ENCODE peak calls at places on chromosomes 6 and 20, in five cellular contexts. Q is ascending aorta, Z is fibroblast of lung, D is GM23248, B is lower lobe of right lung. E is an unnamed sample.

GRCh38 chr20:53040678-53041674 is 68.8 kb downstream of the TSHZ2 start:
- DNase-seq in Q (peak; percentile 69), B (no peak), Z (peak; percentile 10), D (peak; percentile 69), E (peak; percentile 47)

GRCh38 chr6:12749531-12750379 is 33.2 kb downstream of the PHACTR1 start:
- DNase-seq in Z (no peak), D (peak; percentile 10), Q (no peak), B (no peak), E (no peak)

GRCh38 chr20:33131949-33132822 is 35.8 kb upstream of the BPIFA2 start:
- DNase-seq in B (no peak), Q (no peak), D (no peak), Z (no peak), E (no peak)

GRCh38 chr6:54981647-54982046 is 135.1 kb downstream of the FAM83B start:
- DNase-seq in D (peak; percentile 14), Q (no peak), B (no peak), Z (peak; percentile 65), E (peak; percentile 45)

GRCh38 chr6:143362192-143362558 is 88.3 kb downstream of the ADAT2 start:
- DNase-seq in D (no peak), Z (no peak), B (no peak), Q (no peak), E (no peak)

GRCh38 chr6:3324262-3324942 is 65.7 kb downstream of the PSMG4 start:
- DNase-seq in B (no peak), Z (peak; percentile 83), D (peak; percentile 96), Q (no peak), E (peak; percentile 77)

GRCh38 chr6:111841822-111842221 is 31.4 kb downstream of the FYN start:
- DNase-seq in Z (peak; percentile 65), B (no peak), Q (no peak), D (no peak), E (peak; percentile 32)

GRCh38 chr6:45704056-45704790 is 311.4 kb downstream of the CLIC5 start:
- DNase-seq in Q (no peak), D (peak; percentile 40), Z (no peak), B (no peak), E (no peak)

GRCh38 chr6:110495949-110496348 is 19.5 kb upstream of the SLC22A16 start:
- DNase-seq in Q (no peak), D (no peak), B (no peak), Z (no peak), E (no peak)

GRCh38 chr6:157996918-157997702 is 15.4 kb downstream of the SYNJ2 start:
- DNase-seq in B (no peak), D (no peak), Q (no peak), Z (no peak), E (no peak)

GRCh38 chr20:61922411-61922810 is 143.3 kb downstream of the TAF4 start:
- DNase-seq in B (peak; percentile 20), D (no peak), Z (no peak), Q (no peak), E (no peak)

GRCh38 chr6:100353276-100354015 is 111.3 kb downstream of the SIM1 start:
- DNase-seq in D (peak; percentile 66), Q (no peak), Z (no peak), B (no peak), E (peak; percentile 88)

GRCh38 chr6:84872996-84873395 is 108.6 kb upstream of the TBX18 start:
- DNase-seq in Z (no peak), D (peak; percentile 8), Q (no peak), B (no peak), E (no peak)

GRCh38 chr20:47020231-47020630 is 125.6 kb downstream of the EYA2 start:
- DNase-seq in B (no peak), Z (peak; percentile 74), D (no peak), Q (no peak), E (no peak)

GRCh38 chr6:31781244-31782125 is 4.4 kb upstream of the VWA7 start:
- DNase-seq in B (no peak), Q (no peak), Z (no peak), D (no peak), E (no peak)

GRCh38 chr6:100382031-100382430 is 82.7 kb downstream of the SIM1 start:
- DNase-seq in Z (no peak), B (no peak), Q (no peak), D (peak; percentile 56), E (no peak)

GRCh38 chr6:26240157-26240980 is 124.6 kb upstream of the BTN3A2 start:
- DNase-seq in D (peak; percentile 73), Q (no peak), Z (peak; percentile 98), B (peak; percentile 66), E (no peak)

GRCh38 chr6:155419161-155419560 is 36.5 kb downstream of the NOX3 start:
- DNase-seq in Q (no peak), B (no peak), Z (no peak), D (peak; percentile 86), E (no peak)

GRCh38 chr20:14521436-14521835 is 184.0 kb upstream of the FLRT3 start:
- DNase-seq in Q (no peak), Z (peak; percentile 9), D (peak; percentile 74), B (no peak), E (no peak)

GRCh38 chr20:57087102-57087501 is 179.3 kb downstream of the BMP7 start:
- DNase-seq in D (no peak), Q (no peak), Z (no peak), B (no peak), E (no peak)

DNA sequence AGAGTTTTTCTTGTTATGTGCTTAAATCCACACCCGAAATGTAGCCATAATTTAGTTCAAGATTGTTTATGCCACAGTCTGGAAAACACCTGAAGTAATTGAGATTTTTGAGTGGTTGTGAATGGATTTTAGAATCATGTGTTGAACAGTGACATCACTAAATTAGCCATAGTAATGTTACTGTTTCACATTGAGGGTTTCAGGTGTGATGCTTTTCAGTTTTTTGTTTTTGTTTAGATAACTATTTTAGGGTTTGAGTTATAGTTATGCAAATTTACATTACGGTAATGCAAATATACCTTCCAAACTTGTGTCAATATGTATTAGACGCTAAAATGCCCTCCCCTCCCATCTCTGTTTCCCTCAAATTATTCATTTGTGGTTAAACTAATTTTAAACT is 22.9 kb downstream of the QKI start:
- DNase-seq in Z (no peak), Q (no peak), B (no peak), D (no peak), E (no peak)
- H3K9me3 ChIP-seq in Z (no peaks in the 10 kb centered on the region), Q (no peaks in the 10 kb centered on the region), B (no peaks in the 10 kb centered on the region), D (no peaks in the 10 kb centered on the region), E (no peaks in the 10 kb centered on the region)

DNA sequence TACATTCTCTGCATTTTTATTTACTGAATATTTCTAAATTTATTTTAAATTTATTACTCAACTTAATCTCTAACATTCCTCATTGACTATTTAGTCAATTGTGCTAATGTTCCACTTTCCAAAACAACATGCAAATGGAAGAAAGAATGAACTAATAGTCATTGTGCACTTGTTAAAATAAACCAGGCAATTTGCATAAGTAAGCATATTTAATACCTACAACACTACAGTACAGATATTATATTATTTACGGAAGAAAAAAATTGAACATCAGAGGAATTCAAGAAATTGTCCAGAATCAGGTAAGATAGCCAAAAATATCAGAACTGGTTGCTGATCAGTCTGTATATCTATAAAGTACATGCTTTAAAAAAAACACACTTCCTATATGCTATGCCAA is 320.5 kb downstream of the CENPW start:
- DNase-seq in B (no peak), D (no peak), Z (no peak), Q (no peak), E (no peak)
- H3K9me3 ChIP-seq in B (no peaks in the 10 kb centered on the region), D (no peaks in the 10 kb centered on the region), Z (no peaks in the 10 kb centered on the region), Q (no peaks in the 10 kb centered on the region), E (no peaks in the 10 kb centered on the region)

GRCh38 chr6:169921227-169921626 is 169.8 kb downstream of the ERMARD start:
- DNase-seq in Z (no peak), B (no peak), D (no peak), Q (no peak), E (no peak)
- H3K9me3 ChIP-seq in Z (peaks cover 10% of the 10 kb centered on the region), B (no peaks in the 10 kb centered on the region), D (no peaks in the 10 kb centered on the region), Q (no peaks in the 10 kb centered on the region), E (no peaks in the 10 kb centered on the region)

DNA sequence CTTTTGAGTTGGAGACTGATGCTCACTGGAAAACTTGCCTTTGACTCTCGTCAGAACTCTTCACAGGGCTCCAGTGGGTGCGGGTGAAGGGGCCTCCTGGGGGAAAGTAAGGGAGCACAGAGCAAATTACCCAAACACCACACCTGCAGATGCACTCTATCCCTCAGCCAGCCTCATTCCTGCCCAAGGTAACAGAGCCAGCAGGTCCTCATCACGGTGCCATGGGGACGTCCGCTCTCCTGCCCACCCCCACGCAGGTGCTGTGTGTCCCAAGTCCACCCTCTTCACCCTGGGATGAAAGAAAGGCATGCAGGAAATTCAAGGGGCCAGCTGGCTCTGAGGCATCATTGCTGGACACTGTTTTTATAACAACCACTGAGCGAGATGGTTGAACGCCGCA is 269.0 kb downstream of the SMOC2 start:
- DNase-seq in B (no peak), D (no peak), Q (no peak), Z (no peak), E (no peak)
- H3K9me3 ChIP-seq in B (no peaks in the 10 kb centered on the region), D (no peaks in the 10 kb centered on the region), Q (no peaks in the 10 kb centered on the region), Z (no peaks in the 10 kb centered on the region), E (no peaks in the 10 kb centered on the region)

GRCh38 chr20:31239139-31239538 is 18.3 kb upstream of the DEFB115 start:
- DNase-seq in B (no peak), D (no peak), Z (no peak), Q (no peak), E (no peak)
- H3K9me3 ChIP-seq in B (peaks cover 86% of the 10 kb centered on the region), D (peaks cover 4% of the 10 kb centered on the region), Z (peaks cover 3% of the 10 kb centered on the region), Q (peaks cover 48% of the 10 kb centered on the region), E (peaks cover 27% of the 10 kb centered on the region)

GRCh38 chr6:29728173-29728879 is 5.1 kb downstream of the HLA-F start:
- DNase-seq in Q (no peak), D (no peak), Z (no peak), B (no peak), E (no peak)
- H3K9me3 ChIP-seq in Q (no peaks in the 10 kb centered on the region), D (no peaks in the 10 kb centered on the region), Z (no peaks in the 10 kb centered on the region), B (no peaks in the 10 kb centered on the region), E (no peaks in the 10 kb centered on the region)